ENCODE peak calls at places on chromosomes 11 and 22, in six cellular contexts. One of them, this sample, is unnamed.
A peak's percentile ranks its signal among the peaks of the same experiment; 100 is the strongest.

GRCh38 chr22:31139866-31140716 is at the start of gene PLA2G3:
- DNase-seq in right lobe of liver: no peak
- DNase-seq in NB4: no peak
- DNase-seq in fibroblast of mammary gland: peak; percentile 62
- DNase-seq in A549: no peak
- DNase-seq in SK-N-SH: peak; percentile 23
- DNase-seq in this sample: no peak

GRCh38 chr22:19043111-19044085 is 78.8 kb downstream of the DGCR2 start:
- DNase-seq in A549: no peak
- DNase-seq in NB4: no peak
- DNase-seq in SK-N-SH: no peak
- DNase-seq in fibroblast of mammary gland: peak; percentile 25
- DNase-seq in right lobe of liver: peak; percentile 5
- DNase-seq in this sample: no peak

GRCh38 chr11:119910056-119910455 is 181.1 kb upstream of the NECTIN1 start:
- DNase-seq in right lobe of liver: no peak
- DNase-seq in SK-N-SH: no peak
- DNase-seq in A549: no peak
- DNase-seq in NB4: no peak
- DNase-seq in fibroblast of mammary gland: no peak
- DNase-seq in this sample: no peak

GRCh38 chr22:31734512-31734911 is 15.4 kb downstream of the PRR14L start:
- DNase-seq in fibroblast of mammary gland: peak; percentile 72
- DNase-seq in A549: no peak
- DNase-seq in NB4: no peak
- DNase-seq in SK-N-SH: peak; percentile 35
- DNase-seq in right lobe of liver: no peak
- DNase-seq in this sample: no peak

GRCh38 chr11:71443736-71444410 is 4.3 kb downstream of the DHCR7 start:
- DNase-seq in A549: no peak
- DNase-seq in NB4: no peak
- DNase-seq in right lobe of liver: no peak
- DNase-seq in SK-N-SH: no peak
- DNase-seq in fibroblast of mammary gland: no peak
- DNase-seq in this sample: no peak

GRCh38 chr11:29119116-29119515 is 897.7 kb downstream of the KCNA4 start:
- DNase-seq in A549: no peak
- DNase-seq in fibroblast of mammary gland: peak; percentile 32
- DNase-seq in NB4: no peak
- DNase-seq in right lobe of liver: no peak
- DNase-seq in SK-N-SH: no peak
- DNase-seq in this sample: no peak

GRCh38 chr22:38469306-38469781 is 1.4 kb downstream of the KDELR3 start:
- DNase-seq in fibroblast of mammary gland: no peak
- DNase-seq in NB4: no peak
- DNase-seq in right lobe of liver: no peak
- DNase-seq in SK-N-SH: no peak
- DNase-seq in A549: no peak
- DNase-seq in this sample: no peak

GRCh38 chr11:62439785-62440602 is 21.2 kb downstream of the SCGB1A1 start:
- DNase-seq in SK-N-SH: peak; percentile 37
- DNase-seq in A549: no peak
- DNase-seq in fibroblast of mammary gland: peak; percentile 75
- DNase-seq in right lobe of liver: no peak
- DNase-seq in NB4: peak; percentile 62
- DNase-seq in this sample: no peak

GRCh38 chr22:29071261-29072045 is 1.4 kb upstream of the KREMEN1 start:
- DNase-seq in A549: peak; percentile 31
- DNase-seq in NB4: peak; percentile 61
- DNase-seq in fibroblast of mammary gland: no peak
- DNase-seq in right lobe of liver: peak; percentile 58
- DNase-seq in SK-N-SH: no peak
- DNase-seq in this sample: peak; percentile 62

GRCh38 chr11:124746621-124747243 is 5.3 kb downstream of the VSIG2 start:
- DNase-seq in fibroblast of mammary gland: peak; percentile 41
- DNase-seq in A549: peak; percentile 84
- DNase-seq in SK-N-SH: peak; percentile 74
- DNase-seq in right lobe of liver: peak; percentile 90
- DNase-seq in NB4: peak; percentile 29
- DNase-seq in this sample: peak; percentile 86

GRCh38 chr11:33701302-33701701 is 676 bp upstream of the C11orf91 start:
- DNase-seq in fibroblast of mammary gland: peak; percentile 87
- DNase-seq in SK-N-SH: no peak
- DNase-seq in A549: no peak
- DNase-seq in right lobe of liver: no peak
- DNase-seq in NB4: peak; percentile 47
- DNase-seq in this sample: no peak

GRCh38 chr11:16942917-16943316 is 71.3 kb downstream of the PLEKHA7 start:
- DNase-seq in right lobe of liver: no peak
- DNase-seq in fibroblast of mammary gland: no peak
- DNase-seq in SK-N-SH: no peak
- DNase-seq in NB4: no peak
- DNase-seq in A549: no peak
- DNase-seq in this sample: no peak

GRCh38 chr22:40040927-40041326 is 46.2 kb downstream of the FAM83F start:
- DNase-seq in SK-N-SH: no peak
- DNase-seq in A549: no peak
- DNase-seq in right lobe of liver: no peak
- DNase-seq in NB4: no peak
- DNase-seq in fibroblast of mammary gland: peak; percentile 74
- DNase-seq in this sample: no peak

GRCh38 chr11:96015911-96016565 is 92.1 kb upstream of the MTMR2 start:
- DNase-seq in SK-N-SH: peak; percentile 46
- DNase-seq in right lobe of liver: no peak
- DNase-seq in A549: no peak
- DNase-seq in NB4: peak; percentile 19
- DNase-seq in fibroblast of mammary gland: no peak
- DNase-seq in this sample: no peak

GRCh38 chr22:48476599-48476998 is 1351.1 kb downstream of the BRD1 start:
- DNase-seq in SK-N-SH: no peak
- DNase-seq in A549: no peak
- DNase-seq in NB4: no peak
- DNase-seq in fibroblast of mammary gland: no peak
- DNase-seq in right lobe of liver: no peak
- DNase-seq in this sample: no peak

GRCh38 chr22:29310065-29310862 is 3.8 kb downstream of the GAS2L1 start:
- DNase-seq in SK-N-SH: no peak
- DNase-seq in A549: no peak
- DNase-seq in fibroblast of mammary gland: no peak
- DNase-seq in NB4: no peak
- DNase-seq in right lobe of liver: peak; percentile 37
- DNase-seq in this sample: no peak

GRCh38 chr11:35593143-35593542 is 25.1 kb upstream of the FJX1 start:
- DNase-seq in A549: no peak
- DNase-seq in NB4: no peak
- DNase-seq in SK-N-SH: no peak
- DNase-seq in right lobe of liver: no peak
- DNase-seq in fibroblast of mammary gland: peak; percentile 87
- DNase-seq in this sample: peak; percentile 13

GRCh38 chr22:49540084-49540483 is 287.6 kb downstream of the BRD1 start:
- DNase-seq in A549: no peak
- DNase-seq in right lobe of liver: no peak
- DNase-seq in fibroblast of mammary gland: no peak
- DNase-seq in SK-N-SH: no peak
- DNase-seq in NB4: no peak
- DNase-seq in this sample: no peak

GRCh38 chr11:9660886-9661285 is 3.0 kb upstream of the SWAP70 start:
- DNase-seq in SK-N-SH: no peak
- DNase-seq in fibroblast of mammary gland: peak; percentile 72
- DNase-seq in A549: peak; percentile 74
- DNase-seq in right lobe of liver: no peak
- DNase-seq in NB4: no peak
- DNase-seq in this sample: no peak

GRCh38 chr22:42856179-42856864 is 751 bp downstream of the ARFGAP3 start:
- DNase-seq in right lobe of liver: peak; percentile 84
- DNase-seq in NB4: peak; percentile 49
- DNase-seq in fibroblast of mammary gland: peak; percentile 39
- DNase-seq in A549: no peak
- DNase-seq in SK-N-SH: no peak
- DNase-seq in this sample: peak; percentile 64

GRCh38 chr22:19843107-19843856 is 11.4 kb downstream of the GNB1L start:
- DNase-seq in SK-N-SH: no peak
- DNase-seq in A549: no peak
- DNase-seq in NB4: no peak
- DNase-seq in right lobe of liver: no peak
- DNase-seq in fibroblast of mammary gland: no peak
- DNase-seq in this sample: no peak

GRCh38 chr11:2140411-2141400 is 1.5 kb upstream of the IGF2 start:
- DNase-seq in SK-N-SH: no peak
- DNase-seq in NB4: no peak
- DNase-seq in right lobe of liver: peak; percentile 14
- DNase-seq in fibroblast of mammary gland: no peak
- DNase-seq in A549: no peak
- DNase-seq in this sample: no peak

GRCh38 chr22:46008836-46009596 is 32.1 kb upstream of the WNT7B start:
- DNase-seq in right lobe of liver: peak; percentile 10
- DNase-seq in NB4: no peak
- DNase-seq in SK-N-SH: no peak
- DNase-seq in fibroblast of mammary gland: no peak
- DNase-seq in A549: no peak
- DNase-seq in this sample: no peak

GRCh38 chr11:100709233-100709999 is 22.3 kb downstream of the ARHGAP42 start:
- DNase-seq in NB4: no peak
- DNase-seq in fibroblast of mammary gland: peak; percentile 31
- DNase-seq in right lobe of liver: no peak
- DNase-seq in SK-N-SH: no peak
- DNase-seq in A549: no peak
- DNase-seq in this sample: peak; percentile 44

GRCh38 chr11:64602466-64603070 is 11.5 kb downstream of the SLC22A12 start:
- DNase-seq in fibroblast of mammary gland: no peak
- DNase-seq in A549: no peak
- DNase-seq in NB4: no peak
- DNase-seq in SK-N-SH: no peak
- DNase-seq in right lobe of liver: no peak
- DNase-seq in this sample: no peak

GRCh38 chr11:13189561-13190435 is 87.8 kb upstream of the BMAL1 start:
- DNase-seq in NB4: no peak
- DNase-seq in A549: no peak
- DNase-seq in SK-N-SH: no peak
- DNase-seq in right lobe of liver: no peak
- DNase-seq in fibroblast of mammary gland: peak; percentile 57
- DNase-seq in this sample: no peak

GRCh38 chr11:122202951-122203456 is 87.0 kb upstream of the BLID start:
- DNase-seq in SK-N-SH: peak; percentile 79
- DNase-seq in NB4: peak; percentile 53
- DNase-seq in right lobe of liver: peak; percentile 66
- DNase-seq in A549: peak; percentile 64
- DNase-seq in fibroblast of mammary gland: peak; percentile 76
- DNase-seq in this sample: peak; percentile 36
- TF ChIP-seq CTCF in SK-N-SH: peak; percentile 98
- TF ChIP-seq CTCF in NB4: peak; percentile 96
- TF ChIP-seq CTCF in right lobe of liver: peak; percentile 93
- TF ChIP-seq CTCF in A549: peak; percentile 79
- TF ChIP-seq CTCF in fibroblast of mammary gland: peak; percentile 99
- TF ChIP-seq CTCF in this sample: peak; percentile 91

DNA sequence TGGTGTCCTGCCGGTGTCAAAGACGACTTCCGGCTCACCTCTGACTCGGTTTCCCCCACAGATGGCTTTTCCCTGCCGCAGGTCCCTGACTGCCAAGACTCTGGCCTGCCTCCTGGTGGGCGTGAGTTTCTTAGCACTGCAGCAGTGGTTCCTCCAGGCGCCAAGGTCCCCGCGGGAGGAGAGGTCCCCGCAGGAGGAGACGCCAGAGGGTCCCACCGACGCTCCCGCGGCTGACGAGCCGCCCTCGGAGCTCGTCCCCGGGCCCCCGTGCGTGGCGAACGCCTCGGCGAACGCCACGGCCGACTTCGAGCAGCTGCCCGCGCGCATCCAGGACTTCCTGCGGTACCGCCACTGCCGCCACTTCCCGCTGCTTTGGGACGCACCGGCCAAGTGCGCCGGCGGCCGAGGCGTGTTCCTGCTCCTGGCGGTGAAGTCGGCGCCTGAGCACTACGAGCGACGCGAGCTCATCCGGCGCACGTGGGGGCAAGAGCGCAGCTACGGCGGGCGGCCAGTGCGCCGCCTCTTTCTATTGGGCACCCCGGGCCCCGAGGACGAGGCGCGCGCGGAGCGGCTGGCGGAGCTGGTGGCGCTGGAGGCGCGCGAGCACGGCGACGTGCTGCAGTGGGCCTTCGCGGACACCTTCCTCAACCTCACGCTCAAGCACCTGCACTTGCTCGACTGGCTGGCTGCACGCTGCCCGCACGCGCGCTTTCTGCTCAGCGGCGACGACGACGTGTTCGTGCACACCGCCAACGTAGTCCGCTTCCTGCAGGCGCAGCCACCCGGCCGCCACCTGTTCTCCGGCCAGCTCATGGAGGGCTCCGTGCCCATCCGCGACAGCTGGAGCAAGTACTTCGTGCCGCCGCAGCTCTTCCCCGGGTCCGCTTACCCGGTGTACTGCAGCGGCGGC is 5.5 kb downstream of the B3GNT6 start:
- DNase-seq in right lobe of liver: no peak
- DNase-seq in fibroblast of mammary gland: peak; percentile 42
- DNase-seq in SK-N-SH: peak; percentile 81
- DNase-seq in NB4: no peak
- DNase-seq in A549: no peak
- DNase-seq in this sample: no peak
- H3K4me3 ChIP-seq in right lobe of liver: peak overlapping the region; percentile 14
- H3K4me3 ChIP-seq in fibroblast of mammary gland: no peak overlapping the region
- H3K4me3 ChIP-seq in SK-N-SH: peak overlapping the region; percentile 42
- H3K4me3 ChIP-seq in NB4: no peak overlapping the region
- H3K4me3 ChIP-seq in A549: no peak overlapping the region
- H3K4me3 ChIP-seq in this sample: no peak overlapping the region

GRCh38 chr11:11701070-11701469 is 79.3 kb upstream of the GALNT18 start:
- DNase-seq in A549: peak; percentile 13
- DNase-seq in right lobe of liver: no peak
- DNase-seq in NB4: no peak
- DNase-seq in fibroblast of mammary gland: peak; percentile 47
- DNase-seq in SK-N-SH: no peak
- DNase-seq in this sample: no peak
- TF ChIP-seq CTCF in A549: no peak
- TF ChIP-seq CTCF in right lobe of liver: no peak
- TF ChIP-seq CTCF in NB4: no peak
- TF ChIP-seq CTCF in fibroblast of mammary gland: peak; percentile 12
- TF ChIP-seq CTCF in SK-N-SH: no peak
- TF ChIP-seq CTCF in this sample: no peak

DNA sequence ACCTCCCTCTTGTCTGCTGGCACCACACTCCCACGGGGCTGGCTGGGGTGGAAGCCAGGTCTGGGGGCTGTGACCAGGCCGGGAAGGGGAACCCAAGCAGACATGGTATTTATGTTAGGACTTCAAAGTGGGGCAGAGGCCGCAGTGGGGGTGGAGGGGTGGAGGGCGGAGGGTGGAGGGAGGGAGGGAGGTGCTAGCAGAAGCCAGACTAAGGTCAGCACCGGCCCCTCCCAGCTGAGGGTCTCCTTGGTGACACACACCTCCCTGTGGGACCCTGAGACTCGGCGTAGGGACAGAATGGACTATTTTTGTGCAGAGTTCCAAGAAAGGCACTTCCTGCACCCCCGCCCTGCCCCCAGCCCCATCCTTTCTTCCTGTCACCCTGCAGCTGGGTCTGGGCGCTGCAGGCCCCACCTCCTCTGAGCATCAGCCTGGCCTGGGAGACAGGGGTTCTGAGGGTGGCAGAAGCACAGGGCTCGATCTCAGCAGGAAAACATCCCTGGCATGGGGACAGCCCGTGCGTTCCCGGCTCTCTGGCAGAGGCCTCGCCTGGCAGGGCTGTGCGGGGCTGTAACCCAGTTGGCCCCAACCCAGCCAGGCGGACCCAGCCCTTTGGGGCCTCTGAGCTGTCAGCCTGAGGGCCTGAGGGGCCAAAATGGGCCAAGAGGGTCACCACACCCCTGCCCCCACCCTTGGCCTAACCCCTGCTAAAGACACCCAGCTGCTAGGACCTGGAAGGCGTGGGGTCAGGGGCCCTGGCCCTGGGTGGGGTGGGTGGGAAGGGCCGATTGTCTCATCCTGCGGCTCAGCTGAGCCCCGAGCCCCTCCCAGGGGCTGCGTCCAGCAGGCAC is 9.6 kb upstream of the CD248 start:
- DNase-seq in NB4: peak; percentile 44
- DNase-seq in fibroblast of mammary gland: peak; percentile 59
- DNase-seq in right lobe of liver: no peak
- DNase-seq in SK-N-SH: peak; percentile 79
- DNase-seq in A549: no peak
- DNase-seq in this sample: no peak
- H3K4me3 ChIP-seq in NB4: no peak overlapping the region
- H3K4me3 ChIP-seq in fibroblast of mammary gland: no peak overlapping the region
- H3K4me3 ChIP-seq in right lobe of liver: no peak overlapping the region
- H3K4me3 ChIP-seq in SK-N-SH: no peak overlapping the region
- H3K4me3 ChIP-seq in A549: no peak overlapping the region
- H3K4me3 ChIP-seq in this sample: no peak overlapping the region